ENCODE peak calls at places on chromosome 5, in five cellular contexts. R, J, Q, N and B are unnamed samples.
A peak's percentile ranks its signal among the peaks of the same experiment; 100 is the strongest.

GRCh38 chr5:139752506-139753350 is 42.9 kb upstream of the PSD2 start:
- DNase-seq in J (no peak), R (no peak), N (peak; percentile 75), Q (no peak), B (no peak)

GRCh38 chr5:16935271-16936149 is 578 bp downstream of the MYO10 start:
- DNase-seq in J (peak; percentile 42), R (no peak), N (no peak), Q (peak; percentile 79), B (peak; percentile 82)

GRCh38 chr5:148820778-148821395 is 5.5 kb upstream of the ADRB2 start:
- DNase-seq in Q (no peak), N (peak; percentile 12), J (no peak), R (no peak), B (no peak)

GRCh38 chr5:123371575-123372179 is 51.5 kb downstream of the CEP120 start:
- DNase-seq in N (no peak), R (peak; percentile 16), Q (peak; percentile 75), J (no peak), B (no peak)

GRCh38 chr5:13350754-13351153 is 593.7 kb downstream of the DNAH5 start:
- DNase-seq in R (no peak), N (peak; percentile 69), J (no peak), Q (no peak), B (no peak)

GRCh38 chr5:72434781-72435437 is 72.3 kb downstream of the ZNF366 start:
- DNase-seq in Q (no peak), R (no peak), J (no peak), N (no peak), B (no peak)

GRCh38 chr5:135208555-135209494 is 174.8 kb upstream of the PITX1 start:
- DNase-seq in N (peak; percentile 95), Q (peak; percentile 34), J (no peak), R (peak; percentile 57), B (peak; percentile 87)

GRCh38 chr5:114101153-114101552 is 260.7 kb upstream of the KCNN2 start:
- DNase-seq in R (no peak), J (peak; percentile 47), Q (no peak), N (peak; percentile 16), B (no peak)

GRCh38 chr5:65013141-65013540 is 244.4 kb downstream of the CWC27 start:
- DNase-seq in N (no peak), R (no peak), J (no peak), Q (no peak), B (no peak)

GRCh38 chr5:78003914-78004313 is 227.8 kb upstream of the TBCA start:
- DNase-seq in N (no peak), R (no peak), Q (no peak), J (no peak), B (no peak)

GRCh38 chr5:75052461-75053285 is at the start of gene GCNT4:
- DNase-seq in R (peak; percentile 51), N (peak; percentile 38), Q (peak; percentile 84), J (peak; percentile 17), B (peak; percentile 75)

GRCh38 chr5:1727571-1727970 is 72.1 kb downstream of the MRPL36 start:
- DNase-seq in Q (peak; percentile 48), R (no peak), N (no peak), J (peak; percentile 2), B (peak; percentile 45)

DNA sequence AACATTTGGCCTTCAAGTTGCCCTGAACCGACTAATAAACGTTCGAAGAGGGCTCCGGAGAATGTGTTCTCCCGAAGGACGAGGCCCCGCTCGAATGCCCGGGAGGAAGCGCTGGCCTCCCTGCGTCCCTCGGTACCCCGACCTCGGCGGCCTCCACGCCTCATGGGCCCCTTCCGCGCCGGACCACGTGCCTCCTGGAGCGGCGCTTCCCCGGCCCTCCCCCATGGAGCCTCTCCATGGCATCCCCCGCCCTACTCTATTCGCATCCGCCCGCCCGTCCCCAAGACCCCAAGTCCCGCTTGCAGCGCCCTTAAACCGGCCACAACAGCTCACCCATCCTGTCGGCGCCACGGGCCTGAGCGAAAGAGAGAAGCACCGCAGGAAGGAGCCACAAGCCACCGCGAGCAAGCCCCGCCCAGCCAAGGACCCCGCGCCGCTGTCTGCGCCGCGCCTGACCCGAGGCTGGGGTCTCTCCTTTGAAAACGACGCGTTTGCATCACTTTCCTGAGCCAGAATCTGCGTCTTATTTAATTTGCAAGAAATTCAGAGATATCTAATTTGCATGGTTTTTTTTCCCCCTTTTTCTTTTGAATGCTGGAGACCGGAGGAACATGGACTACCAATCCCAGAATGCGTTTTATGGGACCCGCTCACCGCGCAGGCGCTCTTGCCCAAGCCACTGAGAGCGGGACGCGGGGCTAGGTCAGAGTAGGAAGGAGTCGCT is at the start of gene RPS23:
- DNase-seq in N (peak; percentile 83), R (peak; percentile 89), Q (peak; percentile 95), J (peak; percentile 84), B (peak; percentile 94)
- H3K27ac ChIP-seq in N (peak within 1 kb of the TSS; percentile 93), R (peak within 1 kb of the TSS; percentile 90), Q (peak within 1 kb of the TSS; percentile 81), J (peak within 1 kb of the TSS; percentile 81), B (peak within 1 kb of the TSS; percentile 92)

DNA sequence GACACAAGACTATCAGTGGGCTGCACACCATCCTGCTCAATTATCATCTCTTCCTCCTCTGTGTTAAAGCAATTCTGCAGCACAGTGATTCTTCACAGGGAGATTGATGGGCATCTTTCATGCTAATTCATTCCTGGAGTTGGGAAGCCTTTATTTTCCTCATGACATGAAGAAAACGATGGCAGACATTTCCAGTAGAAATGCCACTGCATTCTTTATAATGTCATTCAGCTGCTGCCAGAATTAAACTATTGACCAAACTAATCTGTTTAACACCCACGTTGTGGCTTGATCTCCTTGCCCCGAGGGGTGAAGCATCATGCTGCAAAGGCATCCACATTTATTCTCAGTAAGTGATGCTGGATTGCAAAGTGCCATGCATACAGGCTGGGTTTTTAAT is 273.0 kb downstream of the SPOCK1 start:
- DNase-seq in Q (no peak), N (no peak), R (no peak), J (no peak), B (no peak)
- H3K4me3 ChIP-seq in Q (no peak overlapping the region), N (no peak overlapping the region), R (no peak overlapping the region), J (no peak overlapping the region), B (no peak overlapping the region)

GRCh38 chr5:101976933-101977332 is 319.2 kb downstream of the SLCO4C1 start:
- DNase-seq in Q (no peak), R (no peak), J (peak; percentile 4), N (no peak), B (no peak)

GRCh38 chr5:101977729-101978345 is 318.2 kb downstream of the SLCO4C1 start:
- DNase-seq in R (no peak), N (peak; percentile 40), J (peak; percentile 4), Q (no peak), B (no peak)
- TF ChIP-seq CTCF in R (no peak), N (peak; percentile 80), J (peak; percentile 71), Q (peak; percentile 61), B (no peak)

DNA sequence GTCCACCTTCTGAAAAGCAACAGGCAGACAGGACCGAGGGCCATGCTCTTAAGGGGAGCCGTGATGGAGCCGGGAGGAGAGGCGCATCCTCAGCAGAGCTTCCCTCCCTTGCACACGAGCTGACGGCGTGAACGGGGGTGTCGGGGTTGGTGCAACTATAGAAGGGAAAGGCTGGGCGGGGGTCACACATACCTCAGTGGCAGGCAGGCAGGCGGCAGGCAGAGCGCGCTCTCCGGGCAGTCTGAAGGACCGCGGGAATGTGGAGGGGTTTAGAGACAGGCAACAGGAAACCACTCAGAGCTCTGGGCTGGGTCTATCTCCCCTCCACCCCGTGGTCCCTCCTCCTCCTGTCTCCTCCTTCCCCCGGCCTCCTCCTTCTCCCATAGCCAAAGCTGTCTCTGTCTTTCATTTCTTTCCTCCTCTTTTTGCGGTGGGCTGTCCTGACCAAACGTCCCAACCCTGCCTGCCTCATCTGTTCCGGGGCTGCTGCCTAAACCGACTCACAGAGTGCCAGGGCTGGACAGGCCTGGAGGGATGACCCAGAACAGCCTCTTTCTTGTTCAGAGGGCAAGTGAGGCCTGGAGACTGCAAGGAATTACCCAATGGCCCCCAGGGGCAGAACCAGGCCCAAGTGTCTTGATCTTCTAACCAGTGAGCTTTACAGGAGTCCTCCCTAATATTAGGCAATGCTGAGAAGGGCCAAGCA is at the start of gene SPARC:
- DNase-seq in Q (peak; percentile 72), R (peak; percentile 87), N (peak; percentile 95), J (peak; percentile 55), B (peak; percentile 98)
- H3K27ac ChIP-seq in Q (peak within 1 kb of the TSS; percentile 90), R (peak within 1 kb of the TSS; percentile 100), N (peak within 1 kb of the TSS; percentile 98), J (peak within 1 kb of the TSS; percentile 83), B (peak within 1 kb of the TSS; percentile 96)

GRCh38 chr5:56668996-56669395 is 146.4 kb upstream of the MAP3K1 start:
- DNase-seq in N (no peak), Q (no peak), J (peak; percentile 39), R (no peak), B (no peak)

GRCh38 chr5:56671571-56671970 is 143.8 kb upstream of the MAP3K1 start:
- DNase-seq in N (no peak), J (no peak), R (no peak), Q (no peak), B (no peak)

GRCh38 chr5:56670916-56671315 is 144.4 kb upstream of the MAP3K1 start:
- DNase-seq in J (no peak), R (no peak), Q (no peak), N (no peak), B (no peak)

GRCh38 chr5:56667692-56668091 is 147.7 kb upstream of the MAP3K1 start:
- DNase-seq in Q (no peak), J (no peak), R (no peak), N (no peak), B (no peak)

DNA sequence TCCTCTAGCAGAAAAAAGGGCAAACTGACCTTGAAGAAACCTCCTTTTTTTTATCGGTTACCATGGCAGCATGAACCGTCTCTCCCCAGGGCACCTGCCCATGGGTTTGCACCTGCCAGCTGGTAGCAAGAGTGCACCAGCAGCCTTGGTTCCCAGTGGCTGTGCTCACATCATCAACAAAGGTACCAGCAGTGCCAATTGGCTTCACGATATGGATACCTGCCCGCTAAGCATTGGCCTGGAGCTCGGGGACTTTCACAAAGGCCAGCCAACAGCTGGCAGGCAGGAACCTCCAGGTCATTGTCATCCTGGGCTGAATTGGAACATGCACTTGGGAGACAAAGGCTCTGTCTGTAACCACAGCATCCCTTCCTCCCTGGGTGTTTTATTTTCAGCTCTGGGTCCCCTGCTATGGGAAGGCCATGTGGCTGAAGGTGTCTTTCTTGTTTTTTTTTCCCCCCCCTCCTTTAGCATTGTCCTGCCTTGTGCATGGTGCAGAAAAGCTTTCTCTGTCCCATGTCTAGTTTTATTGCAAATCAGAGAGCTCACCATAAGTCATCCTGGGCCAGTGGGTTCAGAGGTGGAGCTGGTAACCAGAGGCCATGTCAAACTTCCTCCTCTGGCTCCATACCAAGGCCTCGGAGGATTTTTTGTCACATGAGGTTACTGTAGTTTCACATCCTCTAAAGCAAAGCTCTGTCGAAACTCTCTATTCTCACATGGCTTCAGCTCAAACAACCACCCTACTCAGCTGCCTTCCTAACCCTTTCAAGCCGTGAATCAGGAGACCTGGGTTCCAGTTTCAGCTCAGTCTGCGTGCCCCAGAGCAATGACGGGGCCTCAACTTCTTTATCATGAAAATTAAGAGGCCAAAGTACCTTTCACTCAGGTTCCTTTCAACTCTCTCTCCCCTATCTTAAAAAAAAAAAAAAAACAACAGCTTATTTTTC is 145.5 kb upstream of the MAP3K1 start:
- DNase-seq in R (no peak), N (no peak), J (peak; percentile 15), Q (no peak), B (no peak)
- H3K4me3 ChIP-seq in R (no peak overlapping the region), N (no peak overlapping the region), J (no peak overlapping the region), Q (no peak overlapping the region), B (no peak overlapping the region)

DNA sequence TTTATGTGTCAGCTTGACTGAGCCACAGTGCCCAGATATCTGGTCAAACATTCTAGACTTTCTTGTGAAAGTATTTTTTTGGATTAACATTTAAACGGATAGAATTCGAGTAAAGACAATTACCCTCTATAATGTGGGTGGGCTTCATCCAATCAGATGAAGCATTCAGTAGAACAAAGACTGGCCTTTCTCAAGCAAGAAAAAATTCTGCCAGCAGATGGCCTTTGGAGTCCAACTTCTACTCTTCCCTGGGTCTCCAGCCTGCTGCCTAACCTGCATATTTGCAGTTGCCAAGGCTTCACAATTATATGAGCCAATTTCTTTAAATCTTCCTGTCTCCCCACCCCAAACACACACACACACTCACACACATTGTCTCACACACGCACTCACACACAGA is 86.4 kb downstream of the MED10 start:
- DNase-seq in N (no peak), J (no peak), R (no peak), Q (no peak), B (no peak)
- TF ChIP-seq CTCF in N (no peak), J (no peak), R (no peak), Q (no peak), B (no peak)